ENCODE peak calls at places on chromosome 12, in ten cellular contexts. O, S, A, P, W, M, V, G, Z and Q are unnamed samples.

GRCh38 chr12:89319111-89319510 is 33.2 kb downstream of the DUSP6 start:
- DNase-seq in O (no peak), S (no peak), A (no peak), P (no peak), W (no peak), M (no peak), V (no peak), G (no peak), Z (no peak), Q (peak; percentile 28)

GRCh38 chr12:23356927-23357708 is 592.4 kb downstream of the SOX5 start:
- DNase-seq in O (no peak), S (no peak), A (no peak), P (no peak), W (no peak), M (no peak), V (no peak), G (no peak), Z (no peak), Q (no peak)

GRCh38 chr12:95336387-95337067 is 118.9 kb downstream of the VEZT start:
- DNase-seq in O (peak; percentile 87), S (peak; percentile 62), A (peak; percentile 13), P (no peak), W (peak; percentile 68), M (no peak), V (no peak), G (no peak), Z (no peak), Q (peak; percentile 89)

GRCh38 chr12:120650249-120650690 is 9.8 kb downstream of the CABP1 start:
- DNase-seq in O (no peak), S (no peak), A (no peak), P (no peak), W (no peak), M (no peak), V (no peak), G (no peak), Z (no peak), Q (no peak)

GRCh38 chr12:116675339-116676107 is 62.3 kb downstream of the SPRING1 start:
- DNase-seq in O (no peak), S (no peak), A (no peak), P (no peak), W (no peak), M (no peak), V (no peak), G (no peak), Z (no peak), Q (no peak)

GRCh38 chr12:48390026-48390425 is 39.3 kb upstream of the ZNF641 start:
- DNase-seq in O (no peak), S (no peak), A (no peak), P (no peak), W (no peak), M (no peak), V (no peak), G (no peak), Z (no peak), Q (no peak)

GRCh38 chr12:39165338-39165737 is 259.9 kb upstream of the CPNE8 start:
- DNase-seq in O (no peak), S (no peak), A (no peak), P (no peak), W (no peak), M (no peak), V (no peak), G (no peak), Z (no peak), Q (no peak)

GRCh38 chr12:102528111-102528510 is 47.7 kb upstream of the IGF1 start:
- DNase-seq in O (no peak), S (no peak), A (no peak), P (no peak), W (no peak), M (no peak), V (no peak), G (no peak), Z (no peak), Q (no peak)

GRCh38 chr12:71725011-71725410 is 29.7 kb upstream of the RAB21 start:
- DNase-seq in O (no peak), S (no peak), A (no peak), P (no peak), W (no peak), M (no peak), V (no peak), G (no peak), Z (no peak), Q (no peak)